ENCODE peak calls at places on chromosome 10, in nine cellular contexts. H is endodermal cell, Q is bronchial epithelial cell, G is NCI-H748 treated with DMSO at 0.1 percent for 48 hours, N is NCI-H524, A is cardiac fibroblast, I is right atrium auricular region, T is renal cortical epithelial cell, X is cerebellar cortex. F is an unnamed sample.

GRCh38 chr10:72170263-72170662 is 45.5 kb upstream of the ANAPC16 start:
- DNase-seq in H (no peak), Q (peak), G (no peak), N (no peak), A (no peak), I (no peak), T (peak), X (no peak), F (no peak)

GRCh38 chr10:47165711-47166404 is 134.1 kb upstream of the GDF10 start:
- DNase-seq in H (no peak), Q (no peak), G (no peak), N (no peak), A (peak), I (peak), T (peak), X (no peak), F (no peak)

GRCh38 chr10:133162910-133163856 is 3.2 kb downstream of the KNDC1 start:
- DNase-seq in H (no peak), Q (no peak), G (no peak), N (no peak), A (no peak), I (no peak), T (no peak), X (no peak), F (no peak)

GRCh38 chr10:34732926-34733325 is 82.2 kb downstream of the PARD3 start:
- DNase-seq in H (no peak), Q (peak), G (peak), N (peak), A (no peak), I (no peak), T (peak), X (peak), F (peak)

GRCh38 chr10:96935810-96936209 is 103.7 kb downstream of the LCOR start:
- DNase-seq in H (no peak), Q (no peak), G (no peak), N (no peak), A (no peak), I (no peak), T (no peak), X (no peak), F (no peak)

GRCh38 chr10:17647316-17647715 is 3.4 kb downstream of the STAM start:
- DNase-seq in H (no peak), Q (no peak), G (no peak), N (no peak), A (peak), I (no peak), T (no peak), X (no peak), F (no peak)

GRCh38 chr10:6213257-6213905 is 10.6 kb downstream of the PFKFB3 start:
- DNase-seq in H (no peak), Q (no peak), G (no peak), N (no peak), A (no peak), I (no peak), T (no peak), X (no peak), F (no peak)

GRCh38 chr10:16919076-16919972 is 102.1 kb upstream of the RSU1 start:
- DNase-seq in H (no peak), Q (no peak), G (no peak), N (no peak), A (peak), I (no peak), T (no peak), X (no peak), F (no peak)

GRCh38 chr10:49280001-49280408 is 19.0 kb upstream of the C10orf71 start:
- DNase-seq in H (no peak), Q (peak), G (no peak), N (no peak), A (peak), I (no peak), T (no peak), X (no peak), F (no peak)

GRCh38 chr10:78894841-78895195 is 173.9 kb upstream of the ZMIZ1 start:
- DNase-seq in H (no peak), Q (peak), G (no peak), N (no peak), A (no peak), I (no peak), T (no peak), X (no peak), F (no peak)

GRCh38 chr10:30438016-30438850 is 4.2 kb downstream of the MAP3K8 start:
- DNase-seq in H (no peak), Q (peak), G (no peak), N (no peak), A (no peak), I (no peak), T (no peak), X (no peak), F (no peak)

GRCh38 chr10:132302421-132302820 is 5.3 kb downstream of the STK32C start:
- DNase-seq in H (peak), Q (no peak), G (no peak), N (no peak), A (no peak), I (no peak), T (no peak), X (no peak), F (no peak)

GRCh38 chr10:52334595-52334994 is 20.5 kb downstream of the DKK1 start:
- DNase-seq in H (no peak), Q (peak), G (no peak), N (no peak), A (no peak), I (no peak), T (peak), X (no peak), F (no peak)

GRCh38 chr10:100875484-100876166 is 37.1 kb upstream of the SLF2 start:
- DNase-seq in H (no peak), Q (no peak), G (no peak), N (no peak), A (no peak), I (no peak), T (no peak), X (no peak), F (no peak)

GRCh38 chr10:36030516-36030915 is 388.4 kb upstream of the FZD8 start:
- DNase-seq in H (no peak), Q (no peak), G (no peak), N (no peak), A (peak), I (no peak), T (no peak), X (no peak), F (no peak)